ENCODE peak calls at places on chromosomes 6 and 20, in five cellular contexts. N is left ventricle myocardium inferior, I is GM13976, J is OCI-LY7, M is B cell. F is an unnamed sample.

GRCh38 chr6:129009856-129010255 is 126.9 kb downstream of the LAMA2 start:
- DNase-seq in N (no peak), I (no peak), J (no peak), M (no peak), F (no peak)

GRCh38 chr6:27477318-27478013 is 4.6 kb upstream of the ZNF184 start:
- DNase-seq in N (no peak), I (no peak), J (no peak), M (no peak), F (no peak)

GRCh38 chr6:9399916-9400315 is 964.6 kb upstream of the SLC35B3 start:
- DNase-seq in N (no peak), I (no peak), J (no peak), M (no peak), F (no peak)

GRCh38 chr6:3759656-3760245 is 8.2 kb upstream of the PXDC1 start:
- DNase-seq in N (no peak), I (no peak), J (no peak), M (no peak), F (no peak)

GRCh38 chr20:49388790-49389189 is 93.7 kb downstream of the KCNB1 start:
- DNase-seq in N (no peak), I (no peak), J (no peak), M (no peak), F (no peak)

GRCh38 chr6:42210551-42210950 is 7.1 kb downstream of the MRPS10 start:
- DNase-seq in N (no peak), I (no peak), J (no peak), M (no peak), F (no peak)

GRCh38 chr6:159691133-159691962 is 1.7 kb downstream of the SOD2 start:
- DNase-seq in N (no peak), I (peak), J (peak), M (no peak), F (peak)

GRCh38 chr6:3732345-3733141 is 19.0 kb downstream of the PXDC1 start:
- DNase-seq in N (peak), I (peak), J (peak), M (peak), F (peak)

GRCh38 chr6:24522090-24522820 is 27.5 kb downstream of the ALDH5A1 start:
- DNase-seq in N (no peak), I (peak), J (peak), M (peak), F (peak)

GRCh38 chr20:41510847-41511453 is 107.2 kb downstream of the CHD6 start:
- DNase-seq in N (no peak), I (no peak), J (no peak), M (no peak), F (no peak)

GRCh38 chr6:14734052-14734415 is 511.8 kb upstream of the JARID2 start:
- DNase-seq in N (no peak), I (no peak), J (no peak), M (no peak), F (no peak)

GRCh38 chr20:55375920-55376319 is 629.4 kb downstream of the CBLN4 start:
- DNase-seq in N (no peak), I (no peak), J (no peak), M (no peak), F (no peak)

GRCh38 chr6:144898741-144899140 is 613.6 kb downstream of the UTRN start:
- DNase-seq in N (no peak), I (no peak), J (no peak), M (no peak), F (no peak)

DNA sequence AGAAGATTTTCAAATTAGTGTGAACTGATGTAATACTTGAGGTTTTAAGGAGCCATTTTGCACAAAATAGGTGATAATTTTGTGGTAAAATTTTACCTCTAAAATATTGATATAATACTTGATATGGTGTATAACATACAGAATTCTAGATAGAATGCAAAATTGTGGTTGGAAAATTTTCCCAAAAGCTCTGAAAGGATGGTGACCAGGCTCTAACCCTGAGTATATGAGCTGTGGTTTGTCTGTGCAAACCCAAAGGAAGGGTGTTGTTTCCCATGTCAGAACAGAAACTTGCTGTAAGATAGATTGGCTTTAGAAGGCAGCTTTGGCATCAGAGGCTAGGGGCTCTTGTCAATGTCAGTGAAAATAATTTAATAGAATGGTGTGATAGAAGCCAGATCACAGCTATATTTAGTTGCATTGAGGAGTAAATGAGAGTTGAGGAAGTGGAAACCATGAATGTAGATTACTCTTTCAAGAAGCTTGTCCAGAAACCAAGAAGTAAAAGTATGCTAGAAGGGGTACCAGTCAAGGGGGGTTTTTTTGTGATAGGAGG is 257.7 kb downstream of the FARS2 start:
- DNase-seq in N (no peak), I (no peak), J (no peak), M (no peak), F (peak)
- TF ChIP-seq CTCF in N (no peak), I (no peak), J (no peak), M (no peak), F (no peak)

GRCh38 chr6:116512155-116512559 is 718 bp downstream of the CALHM5 start:
- DNase-seq in N (no peak), I (no peak), J (no peak), M (no peak), F (peak)

GRCh38 chr6:116512709-116513108 is 1.3 kb downstream of the CALHM5 start:
- DNase-seq in N (no peak), I (no peak), J (no peak), M (no peak), F (no peak)

GRCh38 chr6:116513224-116513875 is 1.9 kb downstream of the CALHM5 start:
- DNase-seq in N (no peak), I (no peak), J (no peak), M (no peak), F (no peak)

GRCh38 chr6:116514103-116514502 is 2.7 kb downstream of the CALHM5 start:
- DNase-seq in N (no peak), I (no peak), J (no peak), M (no peak), F (no peak)

GRCh38 chr6:116511424-116512131 is at the start of gene CALHM5:
- DNase-seq in N (peak), I (no peak), J (no peak), M (no peak), F (no peak)
- TF ChIP-seq CTCF in N (peak), I (no peak), J (peak), M (no peak), F (no peak)

DNA sequence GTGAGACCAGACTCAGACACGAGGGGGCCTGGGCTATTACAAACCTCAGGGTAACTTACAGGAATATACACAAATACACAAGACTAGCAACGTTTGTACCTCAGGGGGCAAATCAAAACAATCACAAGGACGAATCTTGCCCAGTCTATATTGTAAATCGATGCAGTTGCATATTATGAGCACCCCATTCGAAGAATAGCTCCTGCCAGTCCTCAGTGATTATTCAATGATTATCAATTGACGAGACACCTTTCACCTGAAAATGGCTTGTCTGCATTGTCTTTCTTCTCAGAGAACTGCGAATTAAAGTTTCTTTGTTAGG is 24.6 kb upstream of the MAP3K7 start:
- DNase-seq in N (no peak), I (no peak), J (no peak), M (no peak), F (no peak)
- TF ChIP-seq CTCF in N (peak), I (no peak), J (no peak), M (no peak), F (no peak)

DNA sequence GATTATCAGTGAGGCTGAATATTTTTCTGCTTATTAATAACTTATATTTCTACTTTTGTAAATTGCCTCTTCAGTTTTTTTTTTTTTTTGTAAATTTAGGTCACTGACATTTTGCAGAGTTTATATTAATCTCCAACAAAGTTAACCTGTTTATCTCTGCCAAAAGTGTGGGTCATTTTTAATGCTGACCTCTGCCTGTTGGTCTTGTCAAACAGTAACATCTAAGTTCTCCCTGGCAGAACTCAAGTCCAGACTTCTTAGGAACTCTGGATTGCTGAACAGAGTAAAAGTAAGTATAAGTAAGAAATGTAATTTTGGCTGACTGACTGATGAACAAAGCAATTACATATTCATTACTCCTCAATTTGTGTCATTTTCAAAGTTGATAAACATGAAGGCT is 83.9 kb downstream of the CD109 start:
- DNase-seq in N (no peak), I (no peak), J (no peak), M (no peak), F (no peak)
- TF ChIP-seq CTCF in N (no peak), I (no peak), J (no peak), M (no peak), F (no peak)

GRCh38 chr6:33490198-33490597 is 35.8 kb downstream of the ZBTB9 start:
- DNase-seq in N (no peak), I (no peak), J (peak), M (no peak), F (no peak)

GRCh38 chr6:33497157-33497556 is 42.8 kb downstream of the ZBTB9 start:
- DNase-seq in N (no peak), I (no peak), J (no peak), M (no peak), F (no peak)

GRCh38 chr6:33490621-33491020 is 36.2 kb downstream of the ZBTB9 start:
- DNase-seq in N (no peak), I (no peak), J (no peak), M (no peak), F (no peak)

DNA sequence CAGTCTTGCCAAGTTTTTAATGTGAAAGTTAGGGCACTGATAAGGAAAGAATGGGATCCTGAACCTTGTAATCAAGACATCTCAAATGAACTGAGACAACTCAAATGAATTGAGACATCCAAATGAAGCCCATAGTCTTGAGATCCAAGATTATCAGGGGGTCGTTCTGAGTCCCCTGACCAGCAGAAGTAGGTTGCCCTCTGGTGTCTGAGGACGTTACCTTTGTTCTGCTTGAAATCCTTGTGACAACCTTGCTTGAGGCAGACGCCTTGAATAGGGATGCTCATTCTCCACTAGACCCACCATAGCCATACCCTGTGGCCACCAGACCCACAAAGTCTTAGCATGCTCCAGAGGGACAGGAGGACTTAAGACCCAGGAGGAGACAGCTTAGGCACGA is 37.7 kb downstream of the ZBTB9 start:
- DNase-seq in N (no peak), I (no peak), J (peak), M (no peak), F (no peak)
- TF ChIP-seq CTCF in N (no peak), I (no peak), J (peak), M (no peak), F (no peak)

DNA sequence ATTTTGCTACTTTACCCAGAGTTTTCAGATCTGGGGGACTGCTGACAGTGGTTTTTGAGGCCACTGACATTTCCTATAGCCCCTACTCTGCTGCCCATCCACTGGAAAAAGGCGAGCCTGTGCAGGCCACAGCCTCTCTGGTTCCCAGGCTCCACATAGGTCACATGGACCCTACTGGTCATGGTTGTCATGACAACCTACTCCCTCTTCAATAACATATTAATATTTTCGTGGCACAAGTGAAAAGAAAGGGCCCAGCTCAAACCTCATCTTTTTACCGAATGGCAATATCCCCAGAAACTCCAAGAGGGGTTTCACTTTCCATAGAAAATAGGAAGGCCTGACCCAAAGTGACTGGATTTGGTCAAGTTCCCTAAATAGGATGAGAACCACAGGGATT is 11.0 kb upstream of the FOXO3 start:
- DNase-seq in N (no peak), I (no peak), J (no peak), M (no peak), F (no peak)
- TF ChIP-seq CTCF in N (no peak), I (no peak), J (no peak), M (no peak), F (no peak)

GRCh38 chr6:75284285-75285155 is at the start of gene TMEM30A:
- DNase-seq in N (peak), I (peak), J (peak), M (peak), F (peak)
- TF ChIP-seq CTCF in N (no peak), I (no peak), J (no peak), M (no peak), F (no peak)